ENCODE peak calls at places on chromosomes 3 and 15, in eight cellular contexts. I, F, L, H, B, J, O and X are unnamed samples.
A peak's percentile ranks its signal among the peaks of the same experiment; 100 is the strongest.

GRCh38 chr15:77855871-77856270 is 221.6 kb downstream of the TBC1D2B start:
- DNase-seq in L (no peak), F (no peak), J (no peak), B (no peak), I (no peak), O (no peak), H (no peak), X (no peak)

GRCh38 chr3:58502832-58503231 is 10.9 kb downstream of the KCTD6 start:
- DNase-seq in O (no peak), L (no peak), H (no peak), F (no peak), I (no peak), J (no peak), B (no peak), X (no peak)

GRCh38 chr15:77580991-77581682 is 51.6 kb downstream of the LINGO1 start:
- DNase-seq in F (no peak), B (no peak), J (no peak), H (no peak), O (no peak), L (peak; percentile 46), I (no peak), X (no peak)

GRCh38 chr3:67458406-67458805 is 196.0 kb downstream of the SUCLG2 start:
- DNase-seq in I (no peak), J (no peak), L (no peak), H (no peak), B (no peak), O (peak; percentile 4), F (no peak), X (no peak)

GRCh38 chr3:27422617-27423016 is 53.4 kb upstream of the NEK10 start:
- DNase-seq in I (no peak), B (no peak), F (no peak), H (no peak), L (no peak), J (no peak), O (no peak), X (no peak)

GRCh38 chr3:156675744-156676466 is 1.5 kb downstream of the TIPARP start:
- DNase-seq in F (peak; percentile 86), L (peak; percentile 28), J (peak; percentile 75), H (no peak), I (peak; percentile 53), O (peak; percentile 55), B (no peak), X (peak; percentile 83)

GRCh38 chr3:48268381-48268935 is 27.6 kb downstream of the ZNF589 start:
- DNase-seq in I (no peak), F (no peak), H (no peak), B (peak; percentile 63), L (no peak), J (no peak), O (no peak), X (no peak)

GRCh38 chr15:85408270-85408746 is 27.9 kb downstream of the AKAP13 start:
- DNase-seq in F (no peak), J (no peak), I (no peak), L (no peak), B (no peak), H (no peak), O (no peak), X (no peak)

GRCh38 chr3:128712848-128713247 is 13.1 kb upstream of the RAB7A start:
- DNase-seq in J (no peak), B (no peak), L (no peak), O (no peak), F (no peak), H (no peak), I (no peak), X (no peak)

GRCh38 chr3:127037971-127038446 is 55.1 kb downstream of the PLXNA1 start:
- DNase-seq in I (no peak), H (no peak), O (no peak), L (peak; percentile 16), B (no peak), F (no peak), J (no peak), X (no peak)

GRCh38 chr3:182028081-182028480 is 316.4 kb downstream of the SOX2 start:
- DNase-seq in O (no peak), I (no peak), F (no peak), J (no peak), B (no peak), L (no peak), H (no peak), X (no peak)

GRCh38 chr3:139559541-139559940 is 20.0 kb upstream of the RBP1 start:
- DNase-seq in F (peak; percentile 8), J (no peak), I (no peak), O (no peak), B (no peak), H (no peak), L (no peak), X (no peak)

GRCh38 chr3:171187706-171188290 is 161.3 kb upstream of the SLC2A2 start:
- DNase-seq in B (no peak), I (no peak), O (no peak), H (peak; percentile 28), L (no peak), F (no peak), J (peak; percentile 15), X (no peak)

GRCh38 chr15:49462242-49462641 is 39.2 kb downstream of the FGF7 start:
- DNase-seq in I (no peak), H (no peak), J (no peak), O (no peak), L (no peak), F (no peak), B (no peak), X (no peak)

GRCh38 chr3:3125977-3126376 is 763 bp upstream of the TRNT1 start:
- DNase-seq in B (no peak), H (no peak), F (no peak), J (no peak), L (peak; percentile 20), O (no peak), I (no peak), X (no peak)